ENCODE peak calls at places on chromosomes 6 and 20, in nine cellular contexts. One of them, this sample, is unnamed.
A peak's percentile ranks its signal among the peaks of the same experiment; 100 is the strongest.

GRCh38 chr20:53989977-53990376 is 80.4 kb downstream of the BCAS1 start:
- DNase-seq in heart left ventricle: no peak
- DNase-seq in nephron progenitor cell: no peak
- DNase-seq in testis: no peak
- DNase-seq in stomach: no peak
- DNase-seq in right lobe of liver: no peak
- DNase-seq in progenitor cell of endocrine pancreas: no peak
- DNase-seq in fibroblast of villous mesenchyme: no peak
- DNase-seq in endothelial cell: no peak
- DNase-seq in this sample: no peak

GRCh38 chr6:15539722-15540270 is 123.0 kb downstream of the DTNBP1 start:
- DNase-seq in heart left ventricle: no peak
- DNase-seq in nephron progenitor cell: no peak
- DNase-seq in testis: no peak
- DNase-seq in stomach: no peak
- DNase-seq in right lobe of liver: no peak
- DNase-seq in progenitor cell of endocrine pancreas: no peak
- DNase-seq in fibroblast of villous mesenchyme: peak; percentile 18
- DNase-seq in endothelial cell: no peak
- DNase-seq in this sample: no peak

GRCh38 chr6:108748959-108749358 is 99.3 kb upstream of the ARMC2 start:
- DNase-seq in heart left ventricle: no peak
- DNase-seq in nephron progenitor cell: no peak
- DNase-seq in testis: no peak
- DNase-seq in stomach: no peak
- DNase-seq in right lobe of liver: no peak
- DNase-seq in progenitor cell of endocrine pancreas: no peak
- DNase-seq in fibroblast of villous mesenchyme: no peak
- DNase-seq in endothelial cell: no peak
- DNase-seq in this sample: no peak

GRCh38 chr6:54846857-54847721 is 518 bp downstream of the FAM83B start:
- DNase-seq in heart left ventricle: no peak
- DNase-seq in nephron progenitor cell: peak; percentile 52
- DNase-seq in testis: peak; percentile 29
- DNase-seq in stomach: no peak
- DNase-seq in right lobe of liver: no peak
- DNase-seq in progenitor cell of endocrine pancreas: peak; percentile 33
- DNase-seq in fibroblast of villous mesenchyme: no peak
- DNase-seq in endothelial cell: peak; percentile 46
- DNase-seq in this sample: no peak

GRCh38 chr6:72371473-72371872 is 250.4 kb upstream of the KCNQ5 start:
- DNase-seq in heart left ventricle: no peak
- DNase-seq in nephron progenitor cell: no peak
- DNase-seq in testis: no peak
- DNase-seq in stomach: no peak
- DNase-seq in right lobe of liver: no peak
- DNase-seq in progenitor cell of endocrine pancreas: no peak
- DNase-seq in fibroblast of villous mesenchyme: no peak
- DNase-seq in endothelial cell: no peak
- DNase-seq in this sample: no peak

GRCh38 chr20:44646023-44646640 is 5.4 kb downstream of the ADA start:
- DNase-seq in heart left ventricle: no peak
- DNase-seq in nephron progenitor cell: no peak
- DNase-seq in testis: no peak
- DNase-seq in stomach: no peak
- DNase-seq in right lobe of liver: no peak
- DNase-seq in progenitor cell of endocrine pancreas: no peak
- DNase-seq in fibroblast of villous mesenchyme: no peak
- DNase-seq in endothelial cell: no peak
- DNase-seq in this sample: no peak

GRCh38 chr6:163825033-163825432 is 410.5 kb downstream of the QKI start:
- DNase-seq in heart left ventricle: no peak
- DNase-seq in nephron progenitor cell: no peak
- DNase-seq in testis: no peak
- DNase-seq in stomach: no peak
- DNase-seq in right lobe of liver: no peak
- DNase-seq in progenitor cell of endocrine pancreas: no peak
- DNase-seq in fibroblast of villous mesenchyme: no peak
- DNase-seq in endothelial cell: no peak
- DNase-seq in this sample: no peak

GRCh38 chr6:165986647-165987482 is 180.8 kb downstream of the TBXT start:
- DNase-seq in heart left ventricle: no peak
- DNase-seq in nephron progenitor cell: peak; percentile 50
- DNase-seq in testis: no peak
- DNase-seq in stomach: no peak
- DNase-seq in right lobe of liver: no peak
- DNase-seq in progenitor cell of endocrine pancreas: no peak
- DNase-seq in fibroblast of villous mesenchyme: peak; percentile 41
- DNase-seq in endothelial cell: no peak
- DNase-seq in this sample: no peak

GRCh38 chr20:38965264-38965663 is 3.1 kb downstream of the DHX35 start:
- DNase-seq in heart left ventricle: no peak
- DNase-seq in nephron progenitor cell: no peak
- DNase-seq in testis: no peak
- DNase-seq in stomach: no peak
- DNase-seq in right lobe of liver: no peak
- DNase-seq in progenitor cell of endocrine pancreas: no peak
- DNase-seq in fibroblast of villous mesenchyme: no peak
- DNase-seq in endothelial cell: no peak
- DNase-seq in this sample: no peak

GRCh38 chr20:49344975-49345374 is 67.1 kb upstream of the ZNFX1 start:
- DNase-seq in heart left ventricle: no peak
- DNase-seq in nephron progenitor cell: no peak
- DNase-seq in testis: no peak
- DNase-seq in stomach: no peak
- DNase-seq in right lobe of liver: no peak
- DNase-seq in progenitor cell of endocrine pancreas: no peak
- DNase-seq in fibroblast of villous mesenchyme: peak; percentile 58
- DNase-seq in endothelial cell: no peak
- DNase-seq in this sample: no peak

GRCh38 chr6:52063584-52064400 is 23.6 kb downstream of the PKHD1 start:
- DNase-seq in heart left ventricle: no peak
- DNase-seq in nephron progenitor cell: peak; percentile 40
- DNase-seq in testis: peak; percentile 36
- DNase-seq in stomach: peak; percentile 53
- DNase-seq in right lobe of liver: peak; percentile 59
- DNase-seq in progenitor cell of endocrine pancreas: no peak
- DNase-seq in fibroblast of villous mesenchyme: peak; percentile 19
- DNase-seq in endothelial cell: peak; percentile 68
- DNase-seq in this sample: no peak

GRCh38 chr20:56807118-56807517 is 178.0 kb downstream of the TFAP2C start:
- DNase-seq in heart left ventricle: no peak
- DNase-seq in nephron progenitor cell: peak; percentile 24
- DNase-seq in testis: no peak
- DNase-seq in stomach: no peak
- DNase-seq in right lobe of liver: no peak
- DNase-seq in progenitor cell of endocrine pancreas: no peak
- DNase-seq in fibroblast of villous mesenchyme: no peak
- DNase-seq in endothelial cell: no peak
- DNase-seq in this sample: no peak

GRCh38 chr20:35947489-35947888 is 6.8 kb downstream of the SCAND1 start:
- DNase-seq in heart left ventricle: no peak
- DNase-seq in nephron progenitor cell: peak; percentile 8
- DNase-seq in testis: no peak
- DNase-seq in stomach: no peak
- DNase-seq in right lobe of liver: peak; percentile 56
- DNase-seq in progenitor cell of endocrine pancreas: no peak
- DNase-seq in fibroblast of villous mesenchyme: peak; percentile 13
- DNase-seq in endothelial cell: peak; percentile 28
- DNase-seq in this sample: no peak

GRCh38 chr20:7493311-7493710 is 446.9 kb downstream of the HAO1 start:
- DNase-seq in heart left ventricle: no peak
- DNase-seq in nephron progenitor cell: no peak
- DNase-seq in testis: no peak
- DNase-seq in stomach: no peak
- DNase-seq in right lobe of liver: no peak
- DNase-seq in progenitor cell of endocrine pancreas: no peak
- DNase-seq in fibroblast of villous mesenchyme: no peak
- DNase-seq in endothelial cell: no peak
- DNase-seq in this sample: no peak

GRCh38 chr6:27889628-27890315 is 22.4 kb downstream of the OR2B2 start:
- DNase-seq in heart left ventricle: no peak
- DNase-seq in nephron progenitor cell: no peak
- DNase-seq in testis: no peak
- DNase-seq in stomach: no peak
- DNase-seq in right lobe of liver: no peak
- DNase-seq in progenitor cell of endocrine pancreas: no peak
- DNase-seq in fibroblast of villous mesenchyme: no peak
- DNase-seq in endothelial cell: no peak
- DNase-seq in this sample: no peak

GRCh38 chr6:37103169-37104039 is 66.5 kb upstream of the PIM1 start:
- DNase-seq in heart left ventricle: peak; percentile 71
- DNase-seq in nephron progenitor cell: peak; percentile 41
- DNase-seq in testis: no peak
- DNase-seq in stomach: peak; percentile 95
- DNase-seq in right lobe of liver: peak; percentile 96
- DNase-seq in progenitor cell of endocrine pancreas: no peak
- DNase-seq in fibroblast of villous mesenchyme: peak; percentile 54
- DNase-seq in endothelial cell: peak; percentile 43
- DNase-seq in this sample: no peak

GRCh38 chr6:37102299-37103168 is 67.4 kb upstream of the PIM1 start:
- DNase-seq in heart left ventricle: peak; percentile 90
- DNase-seq in nephron progenitor cell: peak; percentile 84
- DNase-seq in testis: peak; percentile 84
- DNase-seq in stomach: peak; percentile 84
- DNase-seq in right lobe of liver: peak; percentile 81
- DNase-seq in progenitor cell of endocrine pancreas: peak; percentile 59
- DNase-seq in fibroblast of villous mesenchyme: peak; percentile 96
- DNase-seq in endothelial cell: peak; percentile 76
- DNase-seq in this sample: peak; percentile 94

GRCh38 chr6:37099442-37099841 is 70.5 kb upstream of the PIM1 start:
- DNase-seq in heart left ventricle: no peak
- DNase-seq in nephron progenitor cell: no peak
- DNase-seq in testis: no peak
- DNase-seq in stomach: no peak
- DNase-seq in right lobe of liver: no peak
- DNase-seq in progenitor cell of endocrine pancreas: no peak
- DNase-seq in fibroblast of villous mesenchyme: no peak
- DNase-seq in endothelial cell: no peak
- DNase-seq in this sample: no peak

GRCh38 chr6:37100740-37101139 is 69.2 kb upstream of the PIM1 start:
- DNase-seq in heart left ventricle: no peak
- DNase-seq in nephron progenitor cell: no peak
- DNase-seq in testis: no peak
- DNase-seq in stomach: no peak
- DNase-seq in right lobe of liver: no peak
- DNase-seq in progenitor cell of endocrine pancreas: no peak
- DNase-seq in fibroblast of villous mesenchyme: no peak
- DNase-seq in endothelial cell: no peak
- DNase-seq in this sample: no peak

DNA sequence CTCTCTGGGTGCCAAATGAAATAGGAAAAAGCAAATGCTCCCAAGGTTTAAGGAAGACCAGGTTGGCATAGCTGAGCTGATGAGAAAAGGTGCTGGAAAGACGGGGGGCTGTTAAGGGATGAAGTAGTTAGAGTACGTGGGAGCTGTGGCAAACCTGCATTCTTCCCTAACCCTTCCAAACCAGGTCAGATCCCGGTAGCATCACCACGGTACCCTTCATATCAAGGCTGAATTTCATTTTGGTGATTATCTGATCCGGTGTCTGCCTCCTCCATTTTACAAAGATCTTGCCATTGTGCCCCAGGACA is 68.0 kb upstream of the PIM1 start:
- DNase-seq in heart left ventricle: no peak
- DNase-seq in nephron progenitor cell: no peak
- DNase-seq in testis: no peak
- DNase-seq in stomach: no peak
- DNase-seq in right lobe of liver: no peak
- DNase-seq in progenitor cell of endocrine pancreas: no peak
- DNase-seq in fibroblast of villous mesenchyme: no peak
- DNase-seq in endothelial cell: no peak
- DNase-seq in this sample: no peak
- TF ChIP-seq CTCF in heart left ventricle: no peak
- TF ChIP-seq CTCF in nephron progenitor cell: no peak
- TF ChIP-seq CTCF in testis: no peak
- TF ChIP-seq CTCF in stomach: no peak
- TF ChIP-seq CTCF in right lobe of liver: no peak
- TF ChIP-seq CTCF in progenitor cell of endocrine pancreas: no peak
- TF ChIP-seq CTCF in fibroblast of villous mesenchyme: no peak
- TF ChIP-seq CTCF in endothelial cell: no peak
- TF ChIP-seq CTCF in this sample: no peak

GRCh38 chr6:152099816-152100618 is 292.5 kb downstream of the ESR1 start:
- DNase-seq in heart left ventricle: peak; percentile 60
- DNase-seq in nephron progenitor cell: no peak
- DNase-seq in testis: no peak
- DNase-seq in stomach: no peak
- DNase-seq in right lobe of liver: no peak
- DNase-seq in progenitor cell of endocrine pancreas: no peak
- DNase-seq in fibroblast of villous mesenchyme: peak; percentile 76
- DNase-seq in endothelial cell: no peak
- DNase-seq in this sample: no peak
- TF ChIP-seq CTCF in heart left ventricle: no peak
- TF ChIP-seq CTCF in nephron progenitor cell: no peak
- TF ChIP-seq CTCF in testis: no peak
- TF ChIP-seq CTCF in stomach: no peak
- TF ChIP-seq CTCF in right lobe of liver: no peak
- TF ChIP-seq CTCF in progenitor cell of endocrine pancreas: no peak
- TF ChIP-seq CTCF in fibroblast of villous mesenchyme: no peak
- TF ChIP-seq CTCF in endothelial cell: no peak
- TF ChIP-seq CTCF in this sample: no peak

GRCh38 chr6:127608554-127609270 is 31.7 kb downstream of the C6orf58 start:
- DNase-seq in heart left ventricle: no peak
- DNase-seq in nephron progenitor cell: no peak
- DNase-seq in testis: no peak
- DNase-seq in stomach: no peak
- DNase-seq in right lobe of liver: no peak
- DNase-seq in progenitor cell of endocrine pancreas: no peak
- DNase-seq in fibroblast of villous mesenchyme: no peak
- DNase-seq in endothelial cell: no peak
- DNase-seq in this sample: no peak

DNA sequence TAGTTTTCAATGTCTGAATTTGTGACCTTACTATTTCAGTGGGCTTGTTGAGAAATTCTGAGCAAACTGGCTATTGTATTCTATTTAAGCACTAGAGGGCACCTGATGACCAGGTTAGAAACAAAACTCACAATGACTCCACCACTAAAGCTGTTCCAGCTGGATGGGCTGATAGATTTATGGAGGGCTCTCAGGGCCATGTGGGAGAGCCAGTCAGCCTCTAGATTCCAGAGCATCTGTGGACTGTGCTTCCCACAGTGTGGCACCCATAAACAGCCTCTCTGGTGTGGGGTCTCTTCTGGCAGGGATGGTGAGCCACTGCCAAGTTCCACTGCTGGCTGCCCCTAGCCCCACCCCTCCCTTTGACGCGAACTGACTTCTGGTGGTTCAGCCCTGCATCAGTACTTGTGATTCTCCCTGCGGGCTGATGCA is 29.2 kb downstream of the C6orf58 start:
- DNase-seq in heart left ventricle: no peak
- DNase-seq in nephron progenitor cell: peak; percentile 61
- DNase-seq in testis: no peak
- DNase-seq in stomach: no peak
- DNase-seq in right lobe of liver: no peak
- DNase-seq in progenitor cell of endocrine pancreas: no peak
- DNase-seq in fibroblast of villous mesenchyme: peak; percentile 41
- DNase-seq in endothelial cell: peak; percentile 13
- DNase-seq in this sample: no peak
- TF ChIP-seq CTCF in heart left ventricle: no peak
- TF ChIP-seq CTCF in nephron progenitor cell: peak; percentile 40
- TF ChIP-seq CTCF in testis: no peak
- TF ChIP-seq CTCF in stomach: no peak
- TF ChIP-seq CTCF in right lobe of liver: no peak
- TF ChIP-seq CTCF in progenitor cell of endocrine pancreas: peak; percentile 59
- TF ChIP-seq CTCF in fibroblast of villous mesenchyme: peak; percentile 38
- TF ChIP-seq CTCF in endothelial cell: no peak
- TF ChIP-seq CTCF in this sample: peak; percentile 69

GRCh38 chr20:4896971-4897497 is 104.3 kb downstream of the SLC23A2 start:
- DNase-seq in heart left ventricle: no peak
- DNase-seq in nephron progenitor cell: no peak
- DNase-seq in testis: no peak
- DNase-seq in stomach: no peak
- DNase-seq in right lobe of liver: no peak
- DNase-seq in progenitor cell of endocrine pancreas: no peak
- DNase-seq in fibroblast of villous mesenchyme: no peak
- DNase-seq in endothelial cell: no peak
- DNase-seq in this sample: no peak
- TF ChIP-seq CTCF in heart left ventricle: no peak
- TF ChIP-seq CTCF in nephron progenitor cell: no peak
- TF ChIP-seq CTCF in testis: no peak
- TF ChIP-seq CTCF in stomach: no peak
- TF ChIP-seq CTCF in right lobe of liver: no peak
- TF ChIP-seq CTCF in progenitor cell of endocrine pancreas: peak; percentile 16
- TF ChIP-seq CTCF in fibroblast of villous mesenchyme: no peak
- TF ChIP-seq CTCF in endothelial cell: no peak
- TF ChIP-seq CTCF in this sample: no peak